ENCODE peak calls at places on chromosomes 1 and 21, in six cellular contexts. One of them, this sample, is unnamed. For H3K27me3, the result is how much of the 10 kb centered on the place peaks cover.

GRCh38 chr1:180680558-180681144 is 48.8 kb downstream of the XPR1 start:
- DNase-seq in psoas muscle: no peak
- DNase-seq in HCT116: no peak
- DNase-seq in left lung: no peak
- DNase-seq in GM06990: no peak
- DNase-seq in tibial nerve: no peak
- DNase-seq in this sample: no peak

GRCh38 chr1:54464477-54465146 is 58.4 kb upstream of the SSBP3 start:
- DNase-seq in left lung: no peak
- DNase-seq in tibial nerve: no peak
- DNase-seq in HCT116: no peak
- DNase-seq in GM06990: no peak
- DNase-seq in psoas muscle: peak
- DNase-seq in this sample: no peak

GRCh38 chr1:31762726-31763670 is 1.1 kb downstream of the ADGRB2 start:
- DNase-seq in psoas muscle: peak
- DNase-seq in left lung: peak
- DNase-seq in HCT116: no peak
- DNase-seq in tibial nerve: no peak
- DNase-seq in GM06990: peak
- DNase-seq in this sample: no peak

GRCh38 chr21:34545079-34545884 is 33.3 kb upstream of the KCNE1 start:
- DNase-seq in HCT116: peak
- DNase-seq in psoas muscle: no peak
- DNase-seq in left lung: peak
- DNase-seq in GM06990: peak
- DNase-seq in tibial nerve: peak
- DNase-seq in this sample: peak

GRCh38 chr1:56543783-56544612 is 35.4 kb downstream of the PLPP3 start:
- DNase-seq in psoas muscle: no peak
- DNase-seq in GM06990: no peak
- DNase-seq in left lung: no peak
- DNase-seq in tibial nerve: no peak
- DNase-seq in HCT116: no peak
- DNase-seq in this sample: no peak

GRCh38 chr1:80441664-80442063 is 1359.1 kb upstream of the ADGRL2 start:
- DNase-seq in HCT116: no peak
- DNase-seq in GM06990: no peak
- DNase-seq in tibial nerve: no peak
- DNase-seq in left lung: no peak
- DNase-seq in psoas muscle: no peak
- DNase-seq in this sample: no peak

GRCh38 chr1:80349218-80349617 is 1342.7 kb upstream of the ADGRL4 start:
- DNase-seq in HCT116: no peak
- DNase-seq in psoas muscle: no peak
- DNase-seq in GM06990: no peak
- DNase-seq in left lung: no peak
- DNase-seq in tibial nerve: no peak
- DNase-seq in this sample: no peak

GRCh38 chr1:41884256-41885240 is 34.2 kb downstream of the HIVEP3 start:
- DNase-seq in psoas muscle: no peak
- DNase-seq in GM06990: no peak
- DNase-seq in HCT116: no peak
- DNase-seq in left lung: no peak
- DNase-seq in tibial nerve: no peak
- DNase-seq in this sample: no peak

GRCh38 chr1:47536646-47537118 is 98.8 kb downstream of the FOXD2 start:
- DNase-seq in psoas muscle: no peak
- DNase-seq in GM06990: no peak
- DNase-seq in HCT116: no peak
- DNase-seq in left lung: no peak
- DNase-seq in tibial nerve: no peak
- DNase-seq in this sample: no peak

GRCh38 chr1:201184734-201185453 is 5.7 kb upstream of the IGFN1 start:
- DNase-seq in HCT116: peak
- DNase-seq in psoas muscle: peak
- DNase-seq in GM06990: no peak
- DNase-seq in left lung: no peak
- DNase-seq in tibial nerve: peak
- DNase-seq in this sample: peak

GRCh38 chr1:171610385-171610784 is 11.7 kb upstream of the MYOCOS start:
- DNase-seq in HCT116: no peak
- DNase-seq in GM06990: no peak
- DNase-seq in psoas muscle: no peak
- DNase-seq in tibial nerve: no peak
- DNase-seq in left lung: no peak
- DNase-seq in this sample: no peak

GRCh38 chr1:79295967-79296366 is 289.4 kb upstream of the ADGRL4 start:
- DNase-seq in tibial nerve: peak
- DNase-seq in HCT116: no peak
- DNase-seq in left lung: no peak
- DNase-seq in GM06990: no peak
- DNase-seq in psoas muscle: no peak
- DNase-seq in this sample: no peak

GRCh38 chr1:4488018-4488417 is 166.4 kb upstream of the AJAP1 start:
- DNase-seq in HCT116: no peak
- DNase-seq in left lung: no peak
- DNase-seq in tibial nerve: no peak
- DNase-seq in psoas muscle: no peak
- DNase-seq in GM06990: no peak
- DNase-seq in this sample: no peak

GRCh38 chr1:85490270-85490669 is 25.3 kb upstream of the DDAH1 start:
- DNase-seq in left lung: no peak
- DNase-seq in psoas muscle: no peak
- DNase-seq in tibial nerve: no peak
- DNase-seq in GM06990: no peak
- DNase-seq in HCT116: no peak
- DNase-seq in this sample: no peak

DNA sequence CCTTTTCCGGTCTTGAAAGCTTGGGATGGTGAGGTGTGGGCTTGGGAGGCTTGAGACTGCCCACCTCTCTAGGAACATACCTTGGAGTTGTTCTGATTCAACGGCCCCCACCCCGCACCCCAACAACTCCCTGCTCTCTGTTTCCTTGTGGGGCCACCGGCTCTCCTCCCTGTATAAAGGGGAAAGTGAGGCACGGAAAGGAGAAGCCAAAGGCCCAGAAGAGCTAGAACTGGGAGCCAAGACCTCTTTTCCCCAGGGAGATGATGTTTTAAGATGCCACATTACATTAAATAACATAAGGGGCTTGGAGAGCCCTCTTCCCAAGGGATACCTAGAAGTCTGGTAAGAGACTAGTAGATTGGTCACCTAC is 1.2 kb upstream of the DLGAP3 start:
- DNase-seq in psoas muscle: no peak
- DNase-seq in GM06990: no peak
- DNase-seq in HCT116: no peak
- DNase-seq in tibial nerve: no peak
- DNase-seq in left lung: no peak
- DNase-seq in this sample: no peak
- H3K27me3 ChIP-seq in psoas muscle: under half
- H3K27me3 ChIP-seq in GM06990: under half
- H3K27me3 ChIP-seq in HCT116: under half
- H3K27me3 ChIP-seq in tibial nerve: under half
- H3K27me3 ChIP-seq in left lung: half or more
- H3K27me3 ChIP-seq in this sample: under half

GRCh38 chr21:43269461-43269860 is 100.7 kb downstream of the CRYAA start:
- DNase-seq in GM06990: peak
- DNase-seq in left lung: no peak
- DNase-seq in HCT116: no peak
- DNase-seq in tibial nerve: no peak
- DNase-seq in psoas muscle: peak
- DNase-seq in this sample: no peak
- TF ChIP-seq CTCF in GM06990: peak
- TF ChIP-seq CTCF in left lung: no peak
- TF ChIP-seq CTCF in HCT116: peak
- TF ChIP-seq CTCF in tibial nerve: no peak
- TF ChIP-seq CTCF in psoas muscle: no peak
- TF ChIP-seq CTCF in this sample: peak

GRCh38 chr1:153919879-153920852 is 2.6 kb downstream of the GATAD2B start:
- DNase-seq in tibial nerve: no peak
- DNase-seq in psoas muscle: no peak
- DNase-seq in left lung: no peak
- DNase-seq in GM06990: no peak
- DNase-seq in HCT116: no peak
- DNase-seq in this sample: no peak
- H3K4me3 ChIP-seq in tibial nerve: no peak
- H3K4me3 ChIP-seq in psoas muscle: peak
- H3K4me3 ChIP-seq in left lung: no peak
- H3K4me3 ChIP-seq in GM06990: peak
- H3K4me3 ChIP-seq in HCT116: no peak
- H3K4me3 ChIP-seq in this sample: no peak

GRCh38 chr1:38817958-38818705 is 41.4 kb downstream of the RRAGC start:
- DNase-seq in GM06990: peak
- DNase-seq in HCT116: no peak
- DNase-seq in left lung: no peak
- DNase-seq in tibial nerve: no peak
- DNase-seq in psoas muscle: peak
- DNase-seq in this sample: no peak
- H3K27me3 ChIP-seq in GM06990: under half
- H3K27me3 ChIP-seq in HCT116: under half
- H3K27me3 ChIP-seq in left lung: half or more
- H3K27me3 ChIP-seq in tibial nerve: under half
- H3K27me3 ChIP-seq in psoas muscle: under half
- H3K27me3 ChIP-seq in this sample: half or more

GRCh38 chr1:154546264-154547043 is 12.0 kb downstream of the UBE2Q1 start:
- DNase-seq in tibial nerve: no peak
- DNase-seq in left lung: peak
- DNase-seq in GM06990: peak
- DNase-seq in psoas muscle: peak
- DNase-seq in HCT116: peak
- DNase-seq in this sample: no peak
- TF ChIP-seq CTCF in tibial nerve: peak
- TF ChIP-seq CTCF in left lung: peak
- TF ChIP-seq CTCF in GM06990: peak
- TF ChIP-seq CTCF in psoas muscle: peak
- TF ChIP-seq CTCF in HCT116: peak
- TF ChIP-seq CTCF in this sample: peak

GRCh38 chr1:219171192-219171935 is 2.3 kb upstream of the LYPLAL1 start:
- DNase-seq in GM06990: no peak
- DNase-seq in tibial nerve: no peak
- DNase-seq in HCT116: no peak
- DNase-seq in psoas muscle: no peak
- DNase-seq in left lung: no peak
- DNase-seq in this sample: peak

GRCh38 chr1:219173758-219174671 is at the start of gene LYPLAL1:
- DNase-seq in GM06990: peak
- DNase-seq in psoas muscle: peak
- DNase-seq in HCT116: peak
- DNase-seq in tibial nerve: peak
- DNase-seq in left lung: peak
- DNase-seq in this sample: peak

GRCh38 chr1:219172821-219173220 is 857 bp upstream of the LYPLAL1 start:
- DNase-seq in GM06990: no peak
- DNase-seq in tibial nerve: no peak
- DNase-seq in left lung: no peak
- DNase-seq in HCT116: no peak
- DNase-seq in psoas muscle: no peak
- DNase-seq in this sample: no peak

GRCh38 chr1:219174672-219175564 is 1.2 kb downstream of the LYPLAL1 start:
- DNase-seq in GM06990: peak
- DNase-seq in tibial nerve: peak
- DNase-seq in HCT116: no peak
- DNase-seq in left lung: peak
- DNase-seq in psoas muscle: peak
- DNase-seq in this sample: peak

GRCh38 chr1:219173434-219173757 is 282 bp upstream of the LYPLAL1 start:
- DNase-seq in tibial nerve: no peak
- DNase-seq in HCT116: no peak
- DNase-seq in GM06990: no peak
- DNase-seq in psoas muscle: no peak
- DNase-seq in left lung: no peak
- DNase-seq in this sample: no peak
- H3K4me3 ChIP-seq in tibial nerve: peak
- H3K4me3 ChIP-seq in HCT116: peak
- H3K4me3 ChIP-seq in GM06990: peak
- H3K4me3 ChIP-seq in psoas muscle: peak
- H3K4me3 ChIP-seq in left lung: peak
- H3K4me3 ChIP-seq in this sample: peak

DNA sequence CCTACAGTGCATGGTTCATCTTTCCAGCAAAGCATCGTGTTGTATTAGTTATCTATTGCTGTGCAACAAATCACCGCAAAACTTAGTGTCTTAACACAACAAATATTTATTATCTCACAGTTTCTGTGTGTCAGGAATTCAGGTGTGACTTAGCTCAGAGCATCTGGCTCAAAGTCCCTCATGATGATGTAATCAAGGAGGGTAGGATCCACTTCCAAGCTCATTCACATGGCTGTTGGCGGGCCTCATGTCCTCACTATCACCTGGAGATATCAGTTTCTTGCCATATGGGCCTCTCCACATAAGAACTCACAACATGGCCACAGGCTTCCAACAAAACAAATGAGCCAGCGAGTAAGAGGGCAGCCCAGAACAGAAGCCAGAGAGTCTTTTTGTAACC is 135.6 kb upstream of the GJB5 start:
- DNase-seq in tibial nerve: no peak
- DNase-seq in psoas muscle: no peak
- DNase-seq in HCT116: no peak
- DNase-seq in GM06990: no peak
- DNase-seq in left lung: no peak
- DNase-seq in this sample: no peak
- H3K27me3 ChIP-seq in tibial nerve: under half
- H3K27me3 ChIP-seq in psoas muscle: under half
- H3K27me3 ChIP-seq in HCT116: half or more
- H3K27me3 ChIP-seq in GM06990: under half
- H3K27me3 ChIP-seq in left lung: under half
- H3K27me3 ChIP-seq in this sample: under half